ENCODE peak calls at places on chromosomes 6 and 20, in five cellular contexts. J is cardiac muscle cell, C is epithelial cell of esophagus, X is H9, P is fibroblast of the aortic adventitia. T is an unnamed sample.
A peak's percentile ranks its signal among the peaks of the same experiment; 100 is the strongest.

GRCh38 chr6:13454286-13455221 is 32.8 kb downstream of the GFOD1 start:
- DNase-seq in C (peak; percentile 42), P (peak; percentile 25), X (no peak), J (no peak), T (no peak)

GRCh38 chr6:47383360-47383759 is 73.7 kb upstream of the TNFRSF21 start:
- DNase-seq in J (no peak), P (no peak), X (no peak), C (no peak), T (no peak)

GRCh38 chr6:144469144-144469575 is 184.0 kb downstream of the UTRN start:
- DNase-seq in C (no peak), P (no peak), J (no peak), X (no peak), T (no peak)

GRCh38 chr20:6703047-6703446 is 64.4 kb upstream of the BMP2 start:
- DNase-seq in C (no peak), J (no peak), X (no peak), P (no peak), T (no peak)

GRCh38 chr6:155313602-155314091 is 637 bp downstream of the TFB1M start:
- DNase-seq in C (peak; percentile 62), P (peak; percentile 18), X (no peak), J (peak; percentile 10), T (no peak)

GRCh38 chr6:10759312-10759839 is 11.8 kb downstream of the TMEM14B start:
- DNase-seq in J (peak; percentile 40), C (peak; percentile 98), X (no peak), P (peak; percentile 93), T (no peak)

GRCh38 chr20:61756446-61756845 is 309.2 kb downstream of the TAF4 start:
- DNase-seq in J (no peak), C (no peak), P (no peak), X (no peak), T (no peak)

GRCh38 chr6:162964703-162965140 is 236.9 kb downstream of the PACRG start:
- DNase-seq in C (peak; percentile 28), X (no peak), J (no peak), P (peak; percentile 100), T (no peak)

GRCh38 chr20:3222635-3223600 is 13.6 kb downstream of the ITPA start:
- DNase-seq in J (no peak), C (no peak), P (no peak), X (no peak), T (no peak)

GRCh38 chr6:134640975-134641429 is 308.9 kb downstream of the ALDH8A1 start:
- DNase-seq in C (peak; percentile 89), P (peak; percentile 96), X (peak; percentile 68), J (peak; percentile 73), T (peak; percentile 64)

GRCh38 chr6:50305660-50306059 is 255.9 kb upstream of the DEFB112 start:
- DNase-seq in X (no peak), C (peak; percentile 34), J (no peak), P (no peak), T (no peak)

GRCh38 chr6:119129148-119129967 is 50.9 kb upstream of the FAM184A start:
- DNase-seq in C (peak; percentile 77), P (peak; percentile 87), X (peak; percentile 42), J (peak; percentile 74), T (no peak)

GRCh38 chr20:47724910-47725247 is 60.4 kb downstream of the SULF2 start:
- DNase-seq in X (no peak), C (no peak), P (no peak), J (no peak), T (no peak)

GRCh38 chr6:45946352-45946751 is 69.3 kb downstream of the CLIC5 start:
- DNase-seq in P (peak; percentile 91), X (peak; percentile 57), C (no peak), J (peak; percentile 53), T (no peak)

GRCh38 chr20:45832619-45833018 is 980 bp upstream of the SNX21 start:
- DNase-seq in J (no peak), X (no peak), P (no peak), C (no peak), T (no peak)

GRCh38 chr6:80742481-80742880 is 636.0 kb downstream of the BCKDHB start:
- DNase-seq in X (no peak), J (peak; percentile 12), P (peak; percentile 77), C (peak; percentile 38), T (no peak)

GRCh38 chr20:8153281-8153908 is 21.3 kb downstream of the PLCB1 start:
- DNase-seq in C (peak; percentile 19), X (no peak), P (peak; percentile 39), J (peak; percentile 49), T (no peak)

DNA sequence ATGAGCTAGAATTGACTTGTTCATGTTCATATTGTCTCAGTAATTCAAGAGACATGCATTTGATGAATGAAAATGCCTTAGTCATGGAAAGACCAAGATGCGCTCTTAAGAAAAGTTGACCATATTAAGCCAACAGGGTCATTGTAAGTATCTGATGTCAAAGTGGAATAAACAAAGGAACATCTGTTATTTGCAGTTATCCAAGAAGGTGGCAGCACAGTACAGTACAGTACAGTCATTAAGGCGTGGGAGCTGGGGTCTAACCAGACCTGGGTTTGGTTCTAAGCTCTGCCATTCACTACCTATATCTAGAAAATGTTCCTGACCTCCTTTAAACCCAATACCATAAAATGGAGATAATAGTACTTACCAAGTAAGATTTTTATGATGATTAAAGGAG is 178.1 kb downstream of the BACH2 start:
- DNase-seq in X (no peak), C (no peak), J (no peak), P (no peak), T (no peak)
- TF ChIP-seq CTCF in X (no peak), C (no peak), J (no peak), P (no peak), T (no peak)

GRCh38 chr6:93423542-93423941 is 4.2 kb upstream of the EPHA7 start:
- DNase-seq in P (peak; percentile 27), J (peak; percentile 80), X (peak; percentile 47), C (peak; percentile 47), T (peak; percentile 61)
- TF ChIP-seq CTCF in P (peak; percentile 38), J (peak; percentile 22), X (peak; percentile 72), C (no peak), T (peak; percentile 72)

DNA sequence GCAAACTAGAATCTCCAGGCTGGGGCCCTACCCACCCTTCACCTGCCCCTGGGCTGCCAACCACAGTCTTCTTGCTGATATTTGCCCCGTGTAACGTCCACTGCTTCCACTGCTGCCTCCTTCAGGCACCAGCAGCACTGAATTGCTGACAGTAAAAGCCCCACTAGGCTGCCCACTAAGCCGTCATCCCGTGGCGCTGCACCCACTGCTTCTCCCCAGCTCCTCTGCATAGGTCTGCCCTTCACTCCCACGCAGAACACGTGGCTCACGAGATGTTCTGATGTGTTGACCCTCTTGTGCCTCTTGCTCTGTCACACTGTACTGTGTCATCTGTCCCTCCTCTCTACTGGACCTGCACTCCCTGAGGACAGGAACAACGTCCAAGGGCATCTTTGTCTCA is 86.3 kb upstream of the HIVEP1 start:
- DNase-seq in P (no peak), J (no peak), C (no peak), X (no peak), T (no peak)
- TF ChIP-seq CTCF in P (no peak), J (no peak), C (no peak), X (peak; percentile 10), T (no peak)

DNA sequence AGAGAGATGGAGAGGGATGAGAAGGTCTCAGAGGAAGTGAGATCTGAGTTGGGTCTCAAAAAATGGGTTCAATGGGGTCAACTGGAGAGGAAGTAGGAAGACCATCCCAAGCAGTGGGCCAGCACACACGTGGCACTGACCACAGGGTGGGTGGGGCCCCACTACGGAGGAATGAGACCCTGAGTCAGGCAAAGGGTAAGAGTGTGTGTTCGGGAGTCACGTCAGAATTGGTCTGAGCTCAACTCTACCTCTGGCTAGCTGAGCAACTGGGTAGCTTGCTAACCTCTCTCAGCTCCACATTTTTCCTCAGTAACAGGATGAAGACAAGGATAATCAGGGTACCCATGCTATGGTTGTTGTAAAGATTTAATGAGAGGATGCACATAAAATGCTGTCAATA is 79.0 kb downstream of the TRERF1 start:
- DNase-seq in C (no peak), J (no peak), P (no peak), X (no peak), T (no peak)
- TF ChIP-seq CTCF in C (no peak), J (no peak), P (no peak), X (no peak), T (no peak)

GRCh38 chr20:32189691-32190607 is 17.6 kb downstream of the PLAGL2 start:
- DNase-seq in P (peak; percentile 29), J (peak; percentile 70), X (peak; percentile 75), C (peak; percentile 30), T (peak; percentile 34)

GRCh38 chr20:32189123-32189410 is 18.5 kb downstream of the PLAGL2 start:
- DNase-seq in C (no peak), P (no peak), X (no peak), J (no peak), T (no peak)

GRCh38 chr20:32191422-32191821 is 16.1 kb downstream of the PLAGL2 start:
- DNase-seq in C (no peak), P (no peak), J (no peak), X (no peak), T (no peak)

GRCh38 chr20:32190608-32191415 is 16.7 kb downstream of the PLAGL2 start:
- DNase-seq in J (no peak), P (no peak), X (peak; percentile 56), C (no peak), T (no peak)

DNA sequence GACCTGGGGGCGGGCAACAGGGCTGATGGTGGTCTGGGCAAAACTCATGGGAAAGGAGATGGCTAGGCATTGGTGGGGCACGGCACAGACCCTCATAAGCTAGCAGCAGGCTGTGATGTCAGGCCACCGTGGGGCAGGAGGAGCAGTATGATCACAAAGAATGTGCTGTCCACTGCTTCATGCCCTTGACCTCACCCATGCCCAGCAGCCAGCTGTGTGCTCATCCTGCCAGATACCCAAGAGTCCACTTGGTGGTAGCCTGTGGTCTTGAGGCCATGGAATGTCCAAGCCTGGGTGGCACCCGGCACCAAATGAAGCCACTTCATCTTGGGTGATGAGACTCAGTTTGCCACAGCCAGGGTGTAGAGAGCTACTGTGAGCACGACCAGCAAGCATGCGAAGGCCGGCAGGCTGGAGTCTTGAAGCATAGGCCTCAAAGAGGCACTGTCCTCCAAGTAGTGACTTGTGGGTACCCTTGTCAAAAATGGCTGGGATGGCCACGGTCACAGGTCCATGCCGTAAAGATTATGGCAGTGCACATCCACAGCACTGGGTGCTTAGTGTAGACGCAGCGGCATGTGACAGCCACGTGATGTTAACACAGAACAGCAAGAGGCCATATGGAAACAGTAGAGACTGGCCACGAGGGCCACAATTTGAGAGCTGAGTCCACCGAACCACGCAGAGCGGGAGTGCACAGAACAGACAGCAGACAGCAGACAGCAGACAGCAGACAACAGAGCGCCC is 19.0 kb downstream of the PLAGL2 start:
- DNase-seq in C (no peak), J (no peak), P (no peak), X (no peak), T (no peak)
- TF ChIP-seq CTCF in C (no peak), J (no peak), P (no peak), X (no peak), T (no peak)

DNA sequence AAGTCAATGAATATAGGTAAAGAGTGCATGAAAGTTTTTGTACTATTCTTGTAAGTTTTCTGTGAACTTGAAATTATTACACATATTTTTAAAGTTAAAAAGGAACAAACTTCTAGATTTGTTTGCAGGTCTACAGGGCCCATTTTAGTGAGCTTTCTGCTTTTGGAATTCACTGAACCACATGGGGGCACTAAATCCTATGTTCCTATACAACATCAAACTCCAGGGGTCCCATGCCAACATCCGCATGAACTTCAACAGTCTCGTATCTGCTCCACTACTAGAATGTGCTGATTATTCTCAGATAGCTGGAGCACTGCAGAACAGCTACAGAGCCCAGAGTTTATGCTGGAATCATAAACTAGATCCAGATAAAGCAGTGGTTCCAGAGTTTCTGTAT is 347.9 kb upstream of the SPTLC3 start:
- DNase-seq in J (peak; percentile 77), C (no peak), X (peak; percentile 56), P (no peak), T (no peak)
- TF ChIP-seq CTCF in J (no peak), C (no peak), X (peak; percentile 71), P (no peak), T (no peak)